ENCODE peak calls at places on chromosome 3, in four cellular contexts. Q is WTC11, R is HepG2, I is K562. F is an unnamed sample.
A peak's percentile ranks its signal among the peaks of the same experiment; 100 is the strongest.

GRCh38 chr3:46228259-46229222 is 13.7 kb upstream of the CCR3 start:
- DNase-seq in Q (no peak), R (no peak), I (no peak), F (no peak)

GRCh38 chr3:65500398-65501306 is 538.1 kb downstream of the MAGI1 start:
- DNase-seq in Q (no peak), R (no peak), I (peak; percentile 74), F (no peak)

GRCh38 chr3:112437146-112438022 is 61.9 kb downstream of the BTLA start:
- DNase-seq in Q (no peak), R (peak; percentile 9), I (peak; percentile 4), F (peak; percentile 71)

GRCh38 chr3:194740859-194741486 is 55.3 kb downstream of the FAM43A start:
- DNase-seq in Q (no peak), R (peak; percentile 64), I (no peak), F (peak; percentile 33)

GRCh38 chr3:195240939-195241338 is 30.0 kb downstream of the XXYLT1 start:
- DNase-seq in Q (no peak), R (no peak), I (no peak), F (no peak)

GRCh38 chr3:150447084-150447483 is 39.0 kb downstream of the TSC22D2 start:
- DNase-seq in Q (no peak), R (no peak), I (no peak), F (no peak)

GRCh38 chr3:194137314-194138097 is 1.6 kb downstream of the HES1 start:
- DNase-seq in Q (peak; percentile 60), R (peak; percentile 29), I (peak; percentile 60), F (peak; percentile 66)

GRCh38 chr3:176651622-176652021 is 545.7 kb downstream of the TBL1XR1 start:
- DNase-seq in Q (no peak), R (no peak), I (no peak), F (no peak)

GRCh38 chr3:42895332-42895868 is 10.5 kb upstream of the ZNF662 start:
- DNase-seq in Q (no peak), R (no peak), I (no peak), F (no peak)

GRCh38 chr3:99938270-99938955 is 120.8 kb downstream of the CMSS1 start:
- DNase-seq in Q (no peak), R (no peak), I (no peak), F (no peak)

GRCh38 chr3:197028711-197029510 is 706 bp downstream of the MELTF start:
- DNase-seq in Q (no peak), R (no peak), I (peak; percentile 44), F (no peak)

GRCh38 chr3:64388886-64389285 is 163.6 kb upstream of the PRICKLE2 start:
- DNase-seq in Q (no peak), R (no peak), I (no peak), F (no peak)

GRCh38 chr3:61634678-61635077 is 73.3 kb downstream of the PTPRG start:
- DNase-seq in Q (no peak), R (peak; percentile 63), I (no peak), F (no peak)

GRCh38 chr3:122100591-122101491 is 45.7 kb downstream of the CD86 start:
- DNase-seq in Q (no peak), R (no peak), I (no peak), F (peak; percentile 6)

GRCh38 chr3:37443363-37444035 is 269.1 kb upstream of the LRRFIP2 start:
- DNase-seq in Q (no peak), R (no peak), I (no peak), F (no peak)

GRCh38 chr3:168117059-168117458 is 21.3 kb upstream of the GOLIM4 start:
- DNase-seq in Q (no peak), R (no peak), I (no peak), F (no peak)

GRCh38 chr3:11452988-11453847 is 181.0 kb downstream of the ATG7 start:
- DNase-seq in Q (no peak), R (peak; percentile 15), I (no peak), F (no peak)

GRCh38 chr3:88150371-88150770 is 612 bp downstream of the C3orf38 start:
- DNase-seq in Q (no peak), R (no peak), I (peak; percentile 7), F (no peak)

GRCh38 chr3:71201939-71202338 is 381.6 kb downstream of the FOXP1 start:
- DNase-seq in Q (no peak), R (no peak), I (no peak), F (peak; percentile 43)

GRCh38 chr3:124347418-124347817 is 355.5 kb upstream of the ROPN1 start:
- DNase-seq in Q (no peak), R (no peak), I (no peak), F (no peak)

GRCh38 chr3:186021673-186022362 is 84.0 kb upstream of the TRA2B start:
- DNase-seq in Q (no peak), R (no peak), I (no peak), F (no peak)

GRCh38 chr3:41701196-41701698 is 260.7 kb downstream of the ULK4 start:
- DNase-seq in Q (no peak), R (no peak), I (no peak), F (no peak)

GRCh38 chr3:58332575-58333179 is at the start of gene PXK:
- DNase-seq in Q (peak; percentile 76), R (peak; percentile 21), I (peak; percentile 70), F (peak; percentile 84)

GRCh38 chr3:85161544-85161943 is 202.8 kb downstream of the CADM2 start:
- DNase-seq in Q (no peak), R (peak; percentile 20), I (no peak), F (no peak)

GRCh38 chr3:46062679-46063078 is 35.4 kb upstream of the XCR1 start:
- DNase-seq in Q (no peak), R (no peak), I (no peak), F (no peak)

GRCh38 chr3:187986514-187986934 is 167.4 kb upstream of the LPP start:
- DNase-seq in Q (no peak), R (no peak), I (peak; percentile 28), F (no peak)

GRCh38 chr3:65783117-65783516 is 255.6 kb downstream of the MAGI1 start:
- DNase-seq in Q (no peak), R (no peak), I (no peak), F (no peak)

GRCh38 chr3:159814161-159814560 is 174.5 kb upstream of the IL12A start:
- DNase-seq in Q (peak; percentile 19), R (no peak), I (no peak), F (peak; percentile 91)

GRCh38 chr3:15223684-15224575 is 17.9 kb downstream of the CAPN7 start:
- DNase-seq in Q (no peak), R (peak; percentile 63), I (no peak), F (no peak)
- TF ChIP-seq CREB1 in Q (no peak), R (no peak), I (no peak), F (no peak)

GRCh38 chr3:29057326-29057725 is 223.5 kb upstream of the RBMS3 start:
- DNase-seq in Q (peak; percentile 37), R (no peak), I (no peak), F (peak; percentile 15)
- TF ChIP-seq CREB1 in Q (no peak), R (no peak), I (no peak), F (no peak)

DNA sequence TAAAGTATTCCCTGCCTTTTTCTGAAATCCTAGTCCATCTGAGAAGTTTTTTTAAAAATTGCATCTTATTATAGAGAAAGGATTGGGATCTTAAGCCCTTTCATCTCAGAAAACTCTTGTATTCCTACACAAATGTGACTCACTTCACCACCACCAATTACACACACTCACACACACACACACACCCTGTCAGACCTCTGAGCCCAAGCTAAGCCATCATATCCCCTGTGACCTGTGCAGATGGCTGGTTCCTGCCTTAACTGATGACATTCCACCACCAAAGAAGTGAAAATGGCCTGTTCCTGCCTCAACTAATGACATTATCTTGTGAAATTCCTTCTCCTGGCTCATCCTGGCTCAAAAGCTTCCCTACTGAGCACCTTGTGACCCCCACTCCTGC is 1181.9 kb downstream of the ROBO2 start:
- DNase-seq in Q (no peak), R (no peak), I (no peak), F (no peak)
- TF ChIP-seq CREB1 in Q (no peak), R (no peak), I (no peak), F (no peak)

DNA sequence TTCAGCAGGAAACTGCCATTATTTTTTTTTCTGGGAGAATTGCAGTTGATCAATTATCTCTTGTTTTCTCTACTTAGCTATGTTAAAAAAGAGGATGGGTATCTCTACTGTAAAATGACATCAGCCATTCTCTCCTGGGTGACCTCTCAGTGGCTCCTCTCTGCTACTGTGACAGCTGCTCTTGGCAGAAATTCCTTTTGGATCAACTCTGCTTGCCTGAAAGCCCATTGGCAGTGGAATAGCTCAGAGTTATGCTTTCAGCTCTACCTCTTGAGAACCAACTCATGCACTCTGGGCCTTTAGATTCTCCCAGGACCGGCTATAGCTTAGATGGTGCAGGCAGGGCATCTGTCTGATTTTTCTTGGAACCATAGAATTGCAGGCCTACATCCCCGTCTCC is 99.8 kb upstream of the GAP43 start:
- DNase-seq in Q (no peak), R (no peak), I (no peak), F (peak; percentile 11)
- TF ChIP-seq CREB1 in Q (no peak), R (no peak), I (no peak), F (no peak)

GRCh38 chr3:9298236-9298635 is 48.8 kb upstream of the SRGAP3 start:
- DNase-seq in Q (no peak), R (no peak), I (no peak), F (no peak)

GRCh38 chr3:9301091-9301490 is 51.6 kb upstream of the SRGAP3 start:
- DNase-seq in Q (no peak), R (no peak), I (no peak), F (no peak)

GRCh38 chr3:9308298-9308990 is 54.4 kb upstream of the THUMPD3 start:
- DNase-seq in Q (no peak), R (no peak), I (no peak), F (no peak)

GRCh38 chr3:9301798-9302197 is 52.4 kb upstream of the SRGAP3 start:
- DNase-seq in Q (no peak), R (no peak), I (no peak), F (no peak)

GRCh38 chr3:9302425-9303181 is 53.2 kb upstream of the SRGAP3 start:
- DNase-seq in Q (peak; percentile 89), R (peak; percentile 64), I (peak; percentile 88), F (peak; percentile 97)
- TF ChIP-seq CREB1 in Q (no peak), R (no peak), I (no peak), F (peak; percentile 21)

GRCh38 chr3:49414753-49415152 is 2.5 kb downstream of the TCTA start:
- DNase-seq in Q (no peak), R (no peak), I (no peak), F (no peak)

GRCh38 chr3:49417516-49418120 is 4.7 kb downstream of the AMT start:
- DNase-seq in Q (no peak), R (no peak), I (no peak), F (peak; percentile 27)

GRCh38 chr3:49416867-49417266 is 4.6 kb downstream of the TCTA start:
- DNase-seq in Q (no peak), R (no peak), I (no peak), F (no peak)

GRCh38 chr3:49413338-49413734 is 1.1 kb downstream of the TCTA start:
- DNase-seq in Q (no peak), R (no peak), I (no peak), F (no peak)

GRCh38 chr3:49415931-49416601 is 3.8 kb downstream of the TCTA start:
- DNase-seq in Q (no peak), R (no peak), I (no peak), F (no peak)
- TF ChIP-seq CREB1 in Q (no peak), R (no peak), I (no peak), F (no peak)

DNA sequence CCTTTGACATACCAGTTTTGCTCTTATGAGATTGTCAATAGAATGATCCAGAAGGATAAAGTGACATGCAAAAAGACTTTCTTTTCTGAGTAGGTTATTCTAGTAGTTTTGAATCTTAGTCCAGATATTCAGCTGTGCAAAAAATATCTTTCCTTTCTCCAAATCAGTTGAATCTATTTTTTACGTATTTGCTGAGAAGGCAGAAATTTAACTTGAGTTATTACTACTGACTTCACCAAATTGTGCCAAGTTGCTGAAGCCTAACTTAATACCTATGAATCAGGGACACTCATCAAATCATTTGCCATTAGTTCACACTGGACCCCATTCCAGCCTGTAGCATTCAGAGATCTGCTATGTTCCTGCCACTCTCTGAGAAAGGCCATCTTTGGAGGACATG is 215.6 kb downstream of the EPHA6 start:
- DNase-seq in Q (no peak), R (no peak), I (no peak), F (no peak)
- TF ChIP-seq CREB1 in Q (no peak), R (no peak), I (no peak), F (no peak)